ENCODE peak calls at places on chromosomes 12 and 14, in seven cellular contexts. One of them, this sample, is unnamed.

GRCh38 chr14:93160353-93160801 is 24.3 kb downstream of the MOAP1 start:
- DNase-seq in right lobe of liver: no peak
- DNase-seq in lower leg skin: no peak
- DNase-seq in HepG2: no peak
- DNase-seq in A549: peak; percentile 62
- DNase-seq in Peyer's patch: no peak
- DNase-seq in IMR-90: no peak
- DNase-seq in this sample: no peak

GRCh38 chr14:91252901-91253794 is 8.6 kb upstream of the GPR68 start:
- DNase-seq in right lobe of liver: peak; percentile 47
- DNase-seq in lower leg skin: no peak
- DNase-seq in HepG2: no peak
- DNase-seq in A549: no peak
- DNase-seq in Peyer's patch: peak; percentile 72
- DNase-seq in IMR-90: no peak
- DNase-seq in this sample: peak; percentile 63

GRCh38 chr12:47422656-47423055 is 283.2 kb downstream of the RPAP3 start:
- DNase-seq in right lobe of liver: no peak
- DNase-seq in lower leg skin: no peak
- DNase-seq in HepG2: no peak
- DNase-seq in A549: no peak
- DNase-seq in Peyer's patch: no peak
- DNase-seq in IMR-90: peak; percentile 50
- DNase-seq in this sample: no peak

GRCh38 chr14:54856152-54856551 is 46.5 kb downstream of the GCH1 start:
- DNase-seq in right lobe of liver: no peak
- DNase-seq in lower leg skin: no peak
- DNase-seq in HepG2: no peak
- DNase-seq in A549: no peak
- DNase-seq in Peyer's patch: no peak
- DNase-seq in IMR-90: no peak
- DNase-seq in this sample: no peak

GRCh38 chr14:92678766-92679165 is 69.7 kb downstream of the LGMN start:
- DNase-seq in right lobe of liver: no peak
- DNase-seq in lower leg skin: no peak
- DNase-seq in HepG2: no peak
- DNase-seq in A549: no peak
- DNase-seq in Peyer's patch: no peak
- DNase-seq in IMR-90: no peak
- DNase-seq in this sample: no peak

GRCh38 chr14:31265701-31266398 is 58.3 kb upstream of the HECTD1 start:
- DNase-seq in right lobe of liver: peak; percentile 33
- DNase-seq in lower leg skin: no peak
- DNase-seq in HepG2: peak; percentile 89
- DNase-seq in A549: no peak
- DNase-seq in Peyer's patch: peak; percentile 52
- DNase-seq in IMR-90: peak; percentile 30
- DNase-seq in this sample: no peak

GRCh38 chr14:30016025-30016424 is 88.4 kb upstream of the PRKD1 start:
- DNase-seq in right lobe of liver: no peak
- DNase-seq in lower leg skin: no peak
- DNase-seq in HepG2: no peak
- DNase-seq in A549: no peak
- DNase-seq in Peyer's patch: no peak
- DNase-seq in IMR-90: no peak
- DNase-seq in this sample: no peak

GRCh38 chr12:121787063-121787774 is 6.3 kb downstream of the RHOF start:
- DNase-seq in right lobe of liver: no peak
- DNase-seq in lower leg skin: no peak
- DNase-seq in HepG2: no peak
- DNase-seq in A549: peak; percentile 75
- DNase-seq in Peyer's patch: peak; percentile 81
- DNase-seq in IMR-90: no peak
- DNase-seq in this sample: peak; percentile 59

GRCh38 chr14:24369463-24369862 is 1.5 kb downstream of the NFATC4 start:
- DNase-seq in right lobe of liver: no peak
- DNase-seq in lower leg skin: no peak
- DNase-seq in HepG2: no peak
- DNase-seq in A549: no peak
- DNase-seq in Peyer's patch: no peak
- DNase-seq in IMR-90: no peak
- DNase-seq in this sample: peak; percentile 12

GRCh38 chr14:24367506-24368214 is at the start of gene NFATC4:
- DNase-seq in right lobe of liver: no peak
- DNase-seq in lower leg skin: peak; percentile 94
- DNase-seq in HepG2: peak; percentile 54
- DNase-seq in A549: peak; percentile 61
- DNase-seq in Peyer's patch: peak; percentile 85
- DNase-seq in IMR-90: peak; percentile 96
- DNase-seq in this sample: peak; percentile 84

GRCh38 chr14:24369907-24370687 is 2.1 kb downstream of the NFATC4 start:
- DNase-seq in right lobe of liver: no peak
- DNase-seq in lower leg skin: no peak
- DNase-seq in HepG2: no peak
- DNase-seq in A549: no peak
- DNase-seq in Peyer's patch: no peak
- DNase-seq in IMR-90: no peak
- DNase-seq in this sample: no peak

GRCh38 chr14:24368215-24368561 is 204 bp downstream of the NFATC4 start:
- DNase-seq in right lobe of liver: no peak
- DNase-seq in lower leg skin: no peak
- DNase-seq in HepG2: no peak
- DNase-seq in A549: no peak
- DNase-seq in Peyer's patch: no peak
- DNase-seq in IMR-90: no peak
- DNase-seq in this sample: no peak

DNA sequence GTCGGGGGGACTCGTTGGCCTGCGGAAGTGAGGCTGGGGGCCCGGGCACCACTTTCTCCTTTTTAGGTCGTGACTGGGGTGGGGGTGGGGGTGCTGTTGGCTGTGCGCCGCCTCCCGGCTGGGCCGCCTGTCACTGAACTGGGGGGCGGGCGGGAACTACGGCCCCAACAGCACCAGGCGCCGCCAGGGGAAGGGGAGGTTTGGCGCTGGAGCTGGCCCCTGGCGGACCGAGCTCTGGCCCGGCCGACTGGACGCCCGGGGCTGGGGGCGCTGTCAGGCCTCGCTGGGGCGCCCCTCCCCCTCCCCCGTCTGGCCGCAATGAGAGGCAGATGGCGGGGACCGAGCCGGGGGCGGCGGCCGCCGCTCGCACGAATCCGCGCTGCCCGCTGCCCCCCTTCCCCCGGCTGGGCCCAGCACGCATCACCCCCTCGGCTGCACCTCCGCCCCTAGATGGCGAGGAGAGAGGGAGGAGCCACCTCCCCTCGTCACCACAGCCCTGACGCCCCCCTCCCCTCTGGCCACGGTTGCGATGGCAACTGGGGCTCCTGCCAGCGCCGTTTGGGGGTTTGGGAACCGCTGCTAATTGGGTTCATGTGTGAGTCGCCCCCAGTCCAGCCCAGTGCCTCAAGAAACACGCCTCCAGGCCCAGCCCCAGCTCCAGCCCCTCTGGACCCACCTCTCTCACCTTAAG is 723 bp downstream of the NFATC4 start:
- DNase-seq in right lobe of liver: no peak
- DNase-seq in lower leg skin: peak; percentile 93
- DNase-seq in HepG2: no peak
- DNase-seq in A549: no peak
- DNase-seq in Peyer's patch: peak; percentile 50
- DNase-seq in IMR-90: peak; percentile 74
- DNase-seq in this sample: peak; percentile 45
- TF ChIP-seq POLR2A in right lobe of liver: no peak
- TF ChIP-seq POLR2A in lower leg skin: no peak
- TF ChIP-seq POLR2A in HepG2: no peak
- TF ChIP-seq POLR2A in A549: no peak
- TF ChIP-seq POLR2A in Peyer's patch: no peak
- TF ChIP-seq POLR2A in IMR-90: peak; percentile 82
- TF ChIP-seq POLR2A in this sample: no peak

DNA sequence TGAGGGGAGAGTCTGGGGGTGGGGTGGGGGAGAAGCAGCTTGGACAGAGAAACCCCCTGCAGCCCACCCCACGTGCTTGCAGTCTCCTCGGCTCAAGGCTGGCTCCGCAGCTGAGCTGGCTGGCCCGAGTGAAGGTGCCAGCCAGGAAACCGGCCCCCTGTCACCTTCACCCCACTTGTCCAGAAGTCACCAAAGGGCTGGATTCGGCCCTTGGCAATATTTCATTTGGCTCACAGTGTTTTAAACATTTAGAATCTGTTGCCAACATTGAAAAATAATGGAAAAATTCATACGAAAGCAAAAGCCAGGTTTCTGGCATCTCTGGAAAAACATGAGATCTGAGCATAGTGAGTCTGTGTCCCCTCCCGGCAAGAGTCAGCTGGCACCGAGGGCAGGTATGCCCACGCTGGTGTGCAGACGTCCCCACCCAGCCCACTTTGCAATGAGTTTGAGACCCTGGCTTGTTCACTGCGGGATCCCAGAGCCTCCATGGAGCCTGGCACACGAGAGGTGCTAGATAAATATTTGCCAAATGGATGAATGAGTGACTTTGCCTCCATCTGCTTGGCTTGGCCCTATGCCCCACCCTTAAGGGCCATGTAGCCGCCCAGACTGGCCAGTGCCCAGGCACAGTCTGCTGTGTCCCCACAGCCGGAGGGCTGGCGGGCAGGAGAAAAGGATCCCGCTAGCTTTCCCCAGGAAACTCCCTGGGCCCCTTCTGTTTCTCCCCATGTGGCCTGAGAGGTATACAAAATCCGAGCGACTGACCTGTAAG is 18.2 kb downstream of the MSI1 start:
- DNase-seq in right lobe of liver: peak; percentile 80
- DNase-seq in lower leg skin: no peak
- DNase-seq in HepG2: no peak
- DNase-seq in A549: no peak
- DNase-seq in Peyer's patch: no peak
- DNase-seq in IMR-90: no peak
- DNase-seq in this sample: no peak
- TF ChIP-seq POLR2A in right lobe of liver: no peak
- TF ChIP-seq POLR2A in lower leg skin: no peak
- TF ChIP-seq POLR2A in HepG2: no peak
- TF ChIP-seq POLR2A in A549: no peak
- TF ChIP-seq POLR2A in Peyer's patch: no peak
- TF ChIP-seq POLR2A in IMR-90: no peak
- TF ChIP-seq POLR2A in this sample: no peak

GRCh38 chr14:20456971-20457370 is 1.9 kb downstream of the APEX1 start:
- DNase-seq in right lobe of liver: no peak
- DNase-seq in lower leg skin: no peak
- DNase-seq in HepG2: no peak
- DNase-seq in A549: no peak
- DNase-seq in Peyer's patch: no peak
- DNase-seq in IMR-90: no peak
- DNase-seq in this sample: no peak
- TF ChIP-seq POLR2A in right lobe of liver: no peak
- TF ChIP-seq POLR2A in lower leg skin: no peak
- TF ChIP-seq POLR2A in HepG2: peak; percentile 22
- TF ChIP-seq POLR2A in A549: no peak
- TF ChIP-seq POLR2A in Peyer's patch: no peak
- TF ChIP-seq POLR2A in IMR-90: no peak
- TF ChIP-seq POLR2A in this sample: no peak

DNA sequence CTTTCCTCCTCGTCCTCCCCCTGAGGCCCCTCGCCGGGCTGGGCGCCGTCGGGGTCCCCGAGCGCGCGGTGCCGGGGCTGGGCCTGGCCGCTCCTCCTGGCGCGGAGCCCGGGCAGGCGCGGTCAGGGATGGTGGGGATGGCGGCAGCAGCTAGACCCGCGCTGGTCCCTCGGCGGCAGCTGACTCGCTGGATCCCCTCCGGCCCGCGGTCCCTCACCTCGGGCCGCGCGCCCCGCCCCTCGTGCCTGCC is at the start of gene SLC25A29:
- DNase-seq in right lobe of liver: no peak
- DNase-seq in lower leg skin: no peak
- DNase-seq in HepG2: no peak
- DNase-seq in A549: no peak
- DNase-seq in Peyer's patch: no peak
- DNase-seq in IMR-90: no peak
- DNase-seq in this sample: no peak
- TF ChIP-seq POLR2A in right lobe of liver: peak; percentile 65
- TF ChIP-seq POLR2A in lower leg skin: no peak
- TF ChIP-seq POLR2A in HepG2: no peak
- TF ChIP-seq POLR2A in A549: no peak
- TF ChIP-seq POLR2A in Peyer's patch: no peak
- TF ChIP-seq POLR2A in IMR-90: peak; percentile 56
- TF ChIP-seq POLR2A in this sample: no peak

GRCh38 chr12:120686690-120687569 is at the start of gene MLEC:
- DNase-seq in right lobe of liver: peak; percentile 98
- DNase-seq in lower leg skin: peak; percentile 100
- DNase-seq in HepG2: peak; percentile 94
- DNase-seq in A549: peak; percentile 98
- DNase-seq in Peyer's patch: peak; percentile 99
- DNase-seq in IMR-90: peak; percentile 93
- DNase-seq in this sample: peak; percentile 99
- TF ChIP-seq POLR2A in right lobe of liver: peak; percentile 95
- TF ChIP-seq POLR2A in lower leg skin: no peak
- TF ChIP-seq POLR2A in HepG2: peak; percentile 65
- TF ChIP-seq POLR2A in A549: peak; percentile 85
- TF ChIP-seq POLR2A in Peyer's patch: peak; percentile 80
- TF ChIP-seq POLR2A in IMR-90: peak; percentile 84
- TF ChIP-seq POLR2A in this sample: peak; percentile 94

GRCh38 chr12:125202421-125202820 is 137.2 kb downstream of the AACS start:
- DNase-seq in right lobe of liver: no peak
- DNase-seq in lower leg skin: no peak
- DNase-seq in HepG2: no peak
- DNase-seq in A549: no peak
- DNase-seq in Peyer's patch: no peak
- DNase-seq in IMR-90: no peak
- DNase-seq in this sample: no peak

GRCh38 chr12:125203145-125203765 is 138.0 kb downstream of the AACS start:
- DNase-seq in right lobe of liver: no peak
- DNase-seq in lower leg skin: no peak
- DNase-seq in HepG2: peak; percentile 9
- DNase-seq in A549: no peak
- DNase-seq in Peyer's patch: no peak
- DNase-seq in IMR-90: no peak
- DNase-seq in this sample: no peak

GRCh38 chr12:125197326-125197725 is 132.1 kb downstream of the AACS start:
- DNase-seq in right lobe of liver: no peak
- DNase-seq in lower leg skin: no peak
- DNase-seq in HepG2: no peak
- DNase-seq in A549: no peak
- DNase-seq in Peyer's patch: no peak
- DNase-seq in IMR-90: no peak
- DNase-seq in this sample: no peak

GRCh38 chr12:125198647-125199046 is 133.4 kb downstream of the AACS start:
- DNase-seq in right lobe of liver: no peak
- DNase-seq in lower leg skin: no peak
- DNase-seq in HepG2: no peak
- DNase-seq in A549: no peak
- DNase-seq in Peyer's patch: no peak
- DNase-seq in IMR-90: no peak
- DNase-seq in this sample: no peak

GRCh38 chr12:125201940-125202339 is 136.7 kb downstream of the AACS start:
- DNase-seq in right lobe of liver: no peak
- DNase-seq in lower leg skin: no peak
- DNase-seq in HepG2: no peak
- DNase-seq in A549: no peak
- DNase-seq in Peyer's patch: no peak
- DNase-seq in IMR-90: no peak
- DNase-seq in this sample: no peak
- TF ChIP-seq POLR2A in right lobe of liver: no peak
- TF ChIP-seq POLR2A in lower leg skin: no peak
- TF ChIP-seq POLR2A in HepG2: no peak
- TF ChIP-seq POLR2A in A549: no peak
- TF ChIP-seq POLR2A in Peyer's patch: no peak
- TF ChIP-seq POLR2A in IMR-90: no peak
- TF ChIP-seq POLR2A in this sample: no peak

This sample was measured in transverse colon.